ENCODE peak calls at places on chromosome 16, in five cellular contexts. One of them, this sample, is unnamed.

GRCh38 chr16:82229800-82230619 is 60.0 kb upstream of the MPHOSPH6 start:
- DNase-seq in GM12891: no peak
- DNase-seq in HepG2: peak
- DNase-seq in H1: peak
- DNase-seq in GM12878: peak
- DNase-seq in this sample: peak

GRCh38 chr16:78836802-78837489 is 737.5 kb downstream of the WWOX start:
- DNase-seq in GM12891: no peak
- DNase-seq in HepG2: no peak
- DNase-seq in H1: no peak
- DNase-seq in GM12878: no peak
- DNase-seq in this sample: no peak

GRCh38 chr16:31253642-31254045 is 6.1 kb upstream of the ITGAM start:
- DNase-seq in HepG2: peak
- DNase-seq in GM12891: no peak
- DNase-seq in GM12878: no peak
- DNase-seq in H1: no peak
- DNase-seq in this sample: no peak

GRCh38 chr16:74727903-74728302 is 27.2 kb upstream of the MLKL start:
- DNase-seq in GM12878: no peak
- DNase-seq in GM12891: no peak
- DNase-seq in H1: no peak
- DNase-seq in HepG2: no peak
- DNase-seq in this sample: no peak

GRCh38 chr16:8886593-8887437 is 4.7 kb downstream of the LITAFD start:
- DNase-seq in GM12891: no peak
- DNase-seq in GM12878: no peak
- DNase-seq in H1: no peak
- DNase-seq in HepG2: no peak
- DNase-seq in this sample: no peak

GRCh38 chr16:86509759-86510464 is 415 bp upstream of the FOXF1 start:
- DNase-seq in HepG2: no peak
- DNase-seq in GM12891: no peak
- DNase-seq in H1: no peak
- DNase-seq in GM12878: no peak
- DNase-seq in this sample: no peak

GRCh38 chr16:85963746-85964370 is 64.9 kb downstream of the IRF8 start:
- DNase-seq in GM12878: no peak
- DNase-seq in GM12891: no peak
- DNase-seq in H1: no peak
- DNase-seq in HepG2: no peak
- DNase-seq in this sample: no peak

GRCh38 chr16:77276686-77277085 is 77.5 kb downstream of the SYCE1L start:
- DNase-seq in GM12878: no peak
- DNase-seq in H1: no peak
- DNase-seq in GM12891: no peak
- DNase-seq in HepG2: no peak
- DNase-seq in this sample: no peak

GRCh38 chr16:27774779-27775178 is 224.8 kb downstream of the KATNIP start:
- DNase-seq in GM12878: no peak
- DNase-seq in GM12891: no peak
- DNase-seq in H1: no peak
- DNase-seq in HepG2: no peak
- DNase-seq in this sample: no peak

GRCh38 chr16:73033271-73033998 is 14.5 kb downstream of the ZFHX3 start:
- DNase-seq in HepG2: no peak
- DNase-seq in GM12891: no peak
- DNase-seq in H1: no peak
- DNase-seq in GM12878: no peak
- DNase-seq in this sample: no peak

GRCh38 chr16:30741461-30741914 is 6.7 kb upstream of the PHKG2 start:
- DNase-seq in GM12891: no peak
- DNase-seq in GM12878: no peak
- DNase-seq in H1: no peak
- DNase-seq in HepG2: peak
- DNase-seq in this sample: no peak

GRCh38 chr16:68370921-68371651 is 60.3 kb downstream of the PRMT7 start:
- DNase-seq in H1: no peak
- DNase-seq in GM12878: no peak
- DNase-seq in GM12891: no peak
- DNase-seq in HepG2: no peak
- DNase-seq in this sample: no peak

GRCh38 chr16:12526521-12526920 is 277.2 kb downstream of the CPPED1 start:
- DNase-seq in GM12878: no peak
- DNase-seq in HepG2: no peak
- DNase-seq in H1: no peak
- DNase-seq in GM12891: no peak
- DNase-seq in this sample: no peak

GRCh38 chr16:3950343-3951193 is 70.1 kb upstream of the CREBBP start:
- DNase-seq in GM12891: no peak
- DNase-seq in HepG2: no peak
- DNase-seq in GM12878: no peak
- DNase-seq in H1: no peak
- DNase-seq in this sample: no peak

GRCh38 chr16:66874079-66874775 is 6.1 kb upstream of the PDP2 start:
- DNase-seq in HepG2: no peak
- DNase-seq in GM12891: no peak
- DNase-seq in GM12878: no peak
- DNase-seq in H1: no peak
- DNase-seq in this sample: no peak

GRCh38 chr16:85069171-85069570 is 41.6 kb downstream of the KIAA0513 start:
- DNase-seq in GM12878: no peak
- DNase-seq in GM12891: no peak
- DNase-seq in H1: no peak
- DNase-seq in HepG2: no peak
- DNase-seq in this sample: no peak

GRCh38 chr16:55672471-55672870 is 16.7 kb downstream of the SLC6A2 start:
- DNase-seq in GM12891: no peak
- DNase-seq in GM12878: no peak
- DNase-seq in H1: no peak
- DNase-seq in HepG2: no peak
- DNase-seq in this sample: no peak

GRCh38 chr16:12833939-12834338 is 30.3 kb upstream of the CPPED1 start:
- DNase-seq in GM12878: no peak
- DNase-seq in H1: peak
- DNase-seq in GM12891: no peak
- DNase-seq in HepG2: peak
- DNase-seq in this sample: no peak

GRCh38 chr16:21524068-21524751 is 75.2 kb upstream of the METTL9 start:
- DNase-seq in GM12891: no peak
- DNase-seq in H1: no peak
- DNase-seq in GM12878: no peak
- DNase-seq in HepG2: peak
- DNase-seq in this sample: no peak

GRCh38 chr16:5581963-5582362 is 484.4 kb upstream of the EEF2KMT start:
- DNase-seq in H1: no peak
- DNase-seq in GM12878: no peak
- DNase-seq in GM12891: no peak
- DNase-seq in HepG2: no peak
- DNase-seq in this sample: no peak

GRCh38 chr16:79509221-79509631 is 91.3 kb downstream of the MAF start:
- DNase-seq in GM12891: no peak
- DNase-seq in GM12878: no peak
- DNase-seq in H1: no peak
- DNase-seq in HepG2: no peak
- DNase-seq in this sample: no peak

GRCh38 chr16:50558913-50559312 is 10.7 kb downstream of the NKD1 start:
- DNase-seq in H1: no peak
- DNase-seq in GM12891: no peak
- DNase-seq in HepG2: no peak
- DNase-seq in GM12878: no peak
- DNase-seq in this sample: no peak

GRCh38 chr16:50562657-50563056 is 14.5 kb downstream of the NKD1 start:
- DNase-seq in GM12878: no peak
- DNase-seq in HepG2: no peak
- DNase-seq in H1: no peak
- DNase-seq in GM12891: no peak
- DNase-seq in this sample: no peak

GRCh38 chr16:50559342-50559741 is 11.1 kb downstream of the NKD1 start:
- DNase-seq in HepG2: no peak
- DNase-seq in GM12891: no peak
- DNase-seq in H1: no peak
- DNase-seq in GM12878: no peak
- DNase-seq in this sample: no peak

GRCh38 chr16:50559804-50560514 is 11.8 kb downstream of the NKD1 start:
- DNase-seq in HepG2: no peak
- DNase-seq in GM12878: no peak
- DNase-seq in GM12891: no peak
- DNase-seq in H1: no peak
- DNase-seq in this sample: no peak

GRCh38 chr16:50560903-50561863 is 13.0 kb downstream of the NKD1 start:
- DNase-seq in HepG2: peak
- DNase-seq in H1: no peak
- DNase-seq in GM12891: no peak
- DNase-seq in GM12878: no peak
- DNase-seq in this sample: no peak
- TF ChIP-seq TAF1 in HepG2: no peak
- TF ChIP-seq TAF1 in H1: no peak
- TF ChIP-seq TAF1 in GM12891: no peak
- TF ChIP-seq TAF1 in GM12878: no peak
- TF ChIP-seq TAF1 in this sample: no peak

GRCh38 chr16:14434860-14435259 is 195.2 kb downstream of the PARN start:
- DNase-seq in GM12891: no peak
- DNase-seq in GM12878: no peak
- DNase-seq in H1: no peak
- DNase-seq in HepG2: no peak
- DNase-seq in this sample: no peak

DNA sequence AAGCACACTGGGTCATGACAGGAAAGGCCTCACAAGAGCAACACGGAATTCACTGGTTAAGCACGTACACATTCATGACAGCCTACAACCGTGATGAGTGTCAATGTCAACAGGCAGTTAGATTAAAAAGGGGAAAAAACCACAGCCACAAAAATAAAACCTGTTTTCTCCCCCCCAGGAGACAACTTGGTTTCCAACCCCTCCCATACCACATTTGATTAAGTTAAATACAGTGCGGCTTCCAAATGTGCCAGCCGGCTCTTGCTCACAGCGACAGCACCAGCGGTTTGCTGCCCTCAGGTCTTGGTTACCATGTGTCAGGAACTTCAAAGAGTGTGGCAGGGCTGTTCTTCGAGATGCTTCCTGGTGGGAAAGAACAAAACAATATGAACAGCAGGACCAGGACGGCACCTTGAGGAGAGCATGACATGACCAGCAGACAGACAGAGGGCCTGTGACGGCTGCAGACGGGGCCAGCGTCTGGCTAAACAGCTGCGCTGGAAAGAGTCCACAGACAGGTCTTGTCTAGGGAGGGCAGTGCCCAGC is 193.6 kb downstream of the PARN start:
- DNase-seq in HepG2: no peak
- DNase-seq in H1: no peak
- DNase-seq in GM12891: no peak
- DNase-seq in GM12878: no peak
- DNase-seq in this sample: no peak
- TF ChIP-seq POLR2A in HepG2: no peak
- TF ChIP-seq POLR2A in H1: no peak
- TF ChIP-seq POLR2A in GM12891: no peak
- TF ChIP-seq POLR2A in GM12878: no peak
- TF ChIP-seq POLR2A in this sample: no peak

DNA sequence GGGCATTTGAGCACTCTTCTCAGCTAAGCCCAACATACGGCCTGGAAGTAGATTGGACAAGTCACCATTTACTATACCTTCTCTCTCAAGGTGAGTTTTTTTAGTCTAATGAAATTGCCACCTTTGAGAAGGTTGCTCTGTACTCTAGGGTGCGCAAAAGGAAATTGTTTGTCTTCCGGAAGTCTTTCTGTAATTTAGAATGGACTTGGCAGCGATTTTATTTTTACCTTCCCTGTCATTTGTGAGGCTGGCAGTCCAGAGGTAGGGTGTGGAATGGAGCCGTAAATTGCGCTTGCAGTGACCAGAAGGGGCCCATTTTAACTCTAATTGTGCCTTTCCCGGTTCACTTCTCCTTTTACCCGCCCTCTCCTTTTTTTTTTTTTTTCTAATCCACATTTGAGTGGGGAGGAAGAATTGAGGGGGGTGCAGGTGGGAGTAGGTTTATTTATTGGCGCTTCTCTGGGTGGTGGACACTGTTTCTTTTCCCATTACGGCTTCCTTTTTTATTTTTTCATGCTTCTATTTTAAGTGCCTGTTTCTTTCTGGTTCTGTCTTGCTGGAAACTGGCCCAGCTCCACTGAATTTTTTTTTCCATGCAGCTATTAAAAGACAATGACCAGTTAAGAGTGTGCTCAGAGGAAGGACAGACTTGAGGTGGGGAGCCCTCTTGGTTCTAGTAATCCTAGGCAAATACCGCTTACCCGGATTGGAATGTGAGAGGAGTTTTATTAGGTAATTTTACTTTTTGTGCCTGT is 89.7 kb upstream of the CLEC18A start:
- DNase-seq in GM12878: no peak
- DNase-seq in GM12891: no peak
- DNase-seq in HepG2: no peak
- DNase-seq in H1: no peak
- DNase-seq in this sample: no peak
- TF ChIP-seq POLR2AphosphoS5 in GM12878: no peak
- TF ChIP-seq POLR2AphosphoS5 in GM12891: no peak
- TF ChIP-seq POLR2AphosphoS5 in HepG2: no peak
- TF ChIP-seq POLR2AphosphoS5 in H1: no peak
- TF ChIP-seq POLR2AphosphoS5 in this sample: no peak

GRCh38 chr16:1640261-1640956 is 28.2 kb downstream of the CRAMP1 start:
- DNase-seq in GM12891: no peak
- DNase-seq in GM12878: no peak
- DNase-seq in H1: no peak
- DNase-seq in HepG2: no peak
- DNase-seq in this sample: no peak
- TF ChIP-seq TAF1 in GM12891: no peak
- TF ChIP-seq TAF1 in GM12878: no peak
- TF ChIP-seq TAF1 in H1: no peak
- TF ChIP-seq TAF1 in HepG2: no peak
- TF ChIP-seq TAF1 in this sample: no peak